ENCODE peak calls at places on chromosome 16, in five cellular contexts. M, B, Z, E and Q are unnamed samples.

GRCh38 chr16:10940501-10941079 is 1.7 kb downstream of the DEXI start:
- DNase-seq in M (no peak), B (no peak), Z (no peak), E (no peak), Q (no peak)

GRCh38 chr16:82796047-82796446 is 169.3 kb downstream of the CDH13 start:
- DNase-seq in M (no peak), B (no peak), Z (no peak), E (no peak), Q (no peak)

GRCh38 chr16:77574867-77575619 is 140.2 kb upstream of the ADAMTS18 start:
- DNase-seq in M (no peak), B (no peak), Z (no peak), E (no peak), Q (no peak)

GRCh38 chr16:67441289-67441753 is 10.4 kb downstream of the HSD11B2 start:
- DNase-seq in M (no peak), B (no peak), Z (no peak), E (peak), Q (no peak)

GRCh38 chr16:2828521-2828840 is 1.6 kb upstream of the ZG16B start:
- DNase-seq in M (no peak), B (no peak), Z (no peak), E (no peak), Q (no peak)

GRCh38 chr16:17229766-17230165 is 241.0 kb downstream of the XYLT1 start:
- DNase-seq in M (no peak), B (no peak), Z (no peak), E (no peak), Q (no peak)

GRCh38 chr16:84833142-84833495 is 13.3 kb downstream of the CRISPLD2 start:
- DNase-seq in M (no peak), B (no peak), Z (no peak), E (no peak), Q (no peak)

GRCh38 chr16:31876955-31877828 is 3.6 kb downstream of the ZNF267 start:
- DNase-seq in M (no peak), B (peak), Z (peak), E (no peak), Q (peak)

GRCh38 chr16:22122239-22122638 is 29.9 kb downstream of the VWA3A start:
- DNase-seq in M (no peak), B (no peak), Z (no peak), E (no peak), Q (no peak)

GRCh38 chr16:3152022-3152272 is 17.1 kb downstream of the ZNF213 start:
- DNase-seq in M (no peak), B (no peak), Z (no peak), E (no peak), Q (no peak)

GRCh38 chr16:86171329-86171728 is 272.4 kb downstream of the IRF8 start:
- DNase-seq in M (peak), B (peak), Z (no peak), E (no peak), Q (no peak)

GRCh38 chr16:11848842-11849241 is 2.5 kb downstream of the RSL1D1 start:
- DNase-seq in M (no peak), B (no peak), Z (no peak), E (no peak), Q (peak)

GRCh38 chr16:13471478-13471877 is 448.5 kb upstream of the ERCC4 start:
- DNase-seq in M (no peak), B (no peak), Z (no peak), E (no peak), Q (no peak)

GRCh38 chr16:70725912-70726828 is 40.3 kb upstream of the MTSS2 start:
- DNase-seq in M (peak), B (no peak), Z (no peak), E (peak), Q (no peak)

GRCh38 chr16:14475370-14476139 is 154.5 kb downstream of the PARN start:
- DNase-seq in M (no peak), B (no peak), Z (no peak), E (no peak), Q (peak)

DNA sequence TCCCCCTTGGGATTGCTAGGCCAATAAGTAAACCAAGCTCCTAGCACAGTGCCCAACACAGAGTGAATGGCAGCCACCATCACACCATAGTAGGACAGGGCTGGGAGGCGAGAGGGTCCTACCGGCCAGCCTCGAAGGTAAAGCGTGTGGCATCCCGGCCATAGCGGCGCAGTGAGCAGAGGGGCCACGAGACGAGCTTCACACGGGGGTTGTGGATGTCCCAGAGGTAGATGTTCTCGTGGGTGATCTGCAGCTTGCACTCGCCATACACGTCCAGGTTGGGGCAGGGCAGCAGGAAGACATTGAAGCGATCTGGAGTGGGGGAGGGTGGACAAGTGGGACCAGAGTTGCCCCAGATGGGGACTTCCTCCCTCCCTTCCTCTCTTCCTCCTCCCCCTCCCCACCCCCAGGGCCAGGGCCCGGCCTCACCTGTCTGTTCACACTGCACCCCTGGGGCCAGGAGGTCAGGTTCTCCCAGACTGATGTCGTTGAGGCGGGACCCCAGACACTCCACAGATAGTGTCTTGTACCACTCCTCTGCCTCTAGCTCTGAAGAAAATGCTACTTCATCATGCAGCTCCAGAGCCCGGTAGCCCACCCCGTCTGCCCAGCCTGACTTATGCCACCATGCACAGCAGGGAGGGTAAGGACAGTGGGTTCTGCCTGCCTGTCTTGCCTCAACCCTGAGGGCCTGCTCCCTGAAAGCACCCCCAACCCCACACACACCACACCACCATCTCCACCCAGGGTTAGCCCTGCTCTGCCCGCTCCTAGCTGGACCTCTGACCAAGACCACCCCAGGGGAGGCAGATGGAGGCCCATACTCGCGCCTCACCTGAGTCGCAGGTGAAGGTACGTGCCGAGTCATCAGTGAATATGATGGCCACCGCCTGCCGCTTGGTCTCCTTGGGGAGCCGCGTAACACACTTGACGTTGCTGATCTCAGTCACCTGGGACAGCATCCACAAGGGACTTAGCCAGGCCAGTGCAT is 11.3 kb downstream of the DOK4 start:
- DNase-seq in M (no peak), B (no peak), Z (no peak), E (no peak), Q (no peak)
- H3K4me3 ChIP-seq in M (no peak), B (no peak), Z (no peak), E (no peak), Q (no peak)

GRCh38 chr16:74304835-74305176 is 8.2 kb downstream of the PSMD7 start:
- DNase-seq in M (no peak), B (no peak), Z (no peak), E (no peak), Q (no peak)

GRCh38 chr16:74305286-74305685 is 8.7 kb downstream of the PSMD7 start:
- DNase-seq in M (no peak), B (no peak), Z (no peak), E (no peak), Q (no peak)

GRCh38 chr16:74305978-74306784 is 9.6 kb downstream of the PSMD7 start:
- DNase-seq in M (peak), B (no peak), Z (no peak), E (no peak), Q (no peak)

GRCh38 chr16:74302341-74302740 is 5.7 kb downstream of the PSMD7 start:
- DNase-seq in M (no peak), B (no peak), Z (no peak), E (no peak), Q (no peak)

DNA sequence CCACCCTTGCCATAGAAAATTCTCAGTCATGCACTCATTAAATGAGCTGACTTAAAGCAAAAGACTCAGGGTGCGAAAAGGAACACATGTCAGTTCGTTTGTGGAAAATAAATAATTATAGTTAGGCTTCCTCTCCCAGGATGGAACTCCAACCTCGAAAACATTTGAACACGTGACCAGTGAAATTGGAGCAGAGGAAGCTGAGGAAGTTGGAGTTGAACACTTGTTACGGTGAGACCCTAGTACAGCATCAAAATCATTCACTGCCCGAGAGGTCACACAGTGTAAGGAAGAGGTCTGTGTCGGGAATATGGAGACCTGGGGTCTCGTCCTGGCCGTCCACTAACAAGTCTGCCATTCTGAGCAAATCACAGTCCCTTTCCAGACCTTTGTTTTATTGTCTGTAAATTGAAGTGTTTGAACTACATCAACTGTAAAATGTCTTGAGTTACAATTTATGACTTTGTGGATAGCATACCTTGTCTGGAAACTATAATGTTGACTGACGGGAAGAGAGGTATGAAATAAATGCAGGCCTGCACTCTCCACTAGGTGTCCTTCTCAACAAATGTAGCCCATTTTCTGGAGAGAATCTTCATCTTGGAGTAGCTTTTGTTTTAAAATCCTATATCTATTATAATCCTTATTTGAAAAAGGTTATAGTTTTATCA is 7.7 kb downstream of the PSMD7 start:
- DNase-seq in M (no peak), B (no peak), Z (no peak), E (no peak), Q (peak)
- TF ChIP-seq CTCF in M (peak), B (peak), Z (peak), E (peak), Q (peak)

GRCh38 chr16:66409156-66409555 is 17.9 kb upstream of the BEAN1 start:
- DNase-seq in M (no peak), B (no peak), Z (no peak), E (no peak), Q (peak)

GRCh38 chr16:66405057-66405783 is 21.9 kb upstream of the BEAN1 start:
- DNase-seq in M (no peak), B (no peak), Z (no peak), E (no peak), Q (no peak)

GRCh38 chr16:66406534-66407368 is 20.3 kb upstream of the BEAN1 start:
- DNase-seq in M (peak), B (no peak), Z (no peak), E (peak), Q (peak)

GRCh38 chr16:66412182-66412581 is 14.9 kb upstream of the BEAN1 start:
- DNase-seq in M (no peak), B (no peak), Z (no peak), E (no peak), Q (no peak)

DNA sequence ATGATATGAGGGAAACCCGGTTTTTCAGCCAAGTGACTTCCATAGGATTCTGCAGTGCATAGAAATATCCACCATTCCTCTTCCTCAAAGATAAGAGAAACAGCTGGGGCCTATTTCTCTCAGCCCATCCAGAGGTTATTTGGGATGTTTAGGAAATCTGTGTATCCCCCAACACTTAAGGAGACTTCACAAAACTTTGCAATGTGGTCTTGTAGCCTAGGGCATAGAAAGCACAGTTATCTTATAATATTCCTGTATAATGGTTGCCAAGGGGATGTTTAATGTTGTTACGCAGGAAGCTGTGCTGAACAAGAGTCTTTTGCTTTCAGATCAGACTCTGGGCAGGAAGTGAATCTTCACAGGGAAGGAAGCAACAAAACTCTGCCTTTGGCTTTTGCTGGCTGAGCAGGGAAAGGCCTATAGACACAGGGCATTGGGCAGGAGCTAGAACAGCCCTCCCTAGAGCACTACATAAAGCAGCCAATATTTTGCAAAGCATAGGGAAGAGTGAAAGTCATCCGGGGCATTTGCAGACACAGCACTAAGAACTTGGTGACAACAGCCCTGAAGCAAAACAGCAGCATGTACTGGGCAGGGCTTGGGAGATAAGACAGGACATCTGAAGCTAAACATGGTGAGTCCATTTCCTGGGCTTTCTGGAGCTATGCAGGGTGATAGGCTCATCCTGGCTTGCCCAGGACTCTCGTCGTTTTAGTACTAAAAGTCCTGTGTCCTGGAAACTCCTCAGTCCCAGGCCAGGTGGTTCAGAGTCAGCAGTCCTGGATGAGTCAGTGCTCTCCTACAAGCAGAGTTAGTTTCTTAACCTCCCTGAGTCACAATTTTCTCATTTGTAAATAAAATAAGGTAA is 18.7 kb upstream of the BEAN1 start:
- DNase-seq in M (peak), B (peak), Z (no peak), E (no peak), Q (peak)
- H3K4me3 ChIP-seq in M (no peak), B (peak), Z (no peak), E (peak), Q (peak)

GRCh38 chr16:8907096-8907495 is 24.9 kb downstream of the LITAFD start:
- DNase-seq in M (no peak), B (no peak), Z (no peak), E (no peak), Q (no peak)

GRCh38 chr16:8903004-8903403 is 20.9 kb downstream of the LITAFD start:
- DNase-seq in M (no peak), B (no peak), Z (no peak), E (no peak), Q (no peak)

GRCh38 chr16:8904018-8904430 is 21.9 kb downstream of the LITAFD start:
- DNase-seq in M (no peak), B (no peak), Z (no peak), E (no peak), Q (no peak)

GRCh38 chr16:8905795-8906591 is 23.8 kb downstream of the LITAFD start:
- DNase-seq in M (no peak), B (no peak), Z (no peak), E (no peak), Q (no peak)

GRCh38 chr16:8905168-8905762 is 23.1 kb downstream of the LITAFD start:
- DNase-seq in M (peak), B (no peak), Z (no peak), E (no peak), Q (peak)
- TF ChIP-seq CTCF in M (peak), B (peak), Z (peak), E (peak), Q (peak)

GRCh38 chr16:89171216-89172170 is at the start of gene CDH15:
- DNase-seq in M (peak), B (peak), Z (peak), E (peak), Q (peak)
- H3K4me3 ChIP-seq in M (peak), B (peak), Z (no peak), E (peak), Q (no peak)

GRCh38 chr16:49441366-49441780 is 67.8 kb downstream of the C16orf78 start:
- DNase-seq in M (peak), B (no peak), Z (peak), E (no peak), Q (no peak)
- TF ChIP-seq CTCF in M (peak), B (no peak), Z (peak), E (peak), Q (no peak)

DNA sequence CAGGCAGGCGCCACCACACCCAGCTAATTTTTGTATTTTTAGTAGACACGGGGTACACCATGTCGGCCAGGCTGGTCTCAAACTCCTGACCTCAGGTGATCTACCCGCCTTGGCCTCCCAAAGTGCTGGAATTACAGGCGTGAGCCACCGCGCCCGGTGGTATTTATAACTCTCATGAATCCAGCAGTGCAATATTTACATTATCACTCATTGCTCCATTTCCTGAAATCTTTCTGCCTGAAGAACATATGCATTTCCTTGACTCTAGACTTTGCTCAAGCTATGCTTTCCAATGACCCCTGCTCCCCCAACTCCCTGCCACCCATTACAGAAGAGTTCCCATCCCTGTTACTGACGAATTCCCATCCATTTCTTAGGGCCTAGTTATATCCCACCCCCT is 19.7 kb upstream of the NDUFAB1 start:
- DNase-seq in M (no peak), B (no peak), Z (no peak), E (no peak), Q (peak)
- H3K4me3 ChIP-seq in M (no peak), B (no peak), Z (no peak), E (no peak), Q (no peak)

GRCh38 chr16:30650369-30651123 is at the start of gene PRR14:
- DNase-seq in M (peak), B (peak), Z (peak), E (peak), Q (peak)
- TF ChIP-seq CTCF in M (no peak), B (peak), Z (no peak), E (peak), Q (peak)

GRCh38 chr16:27236635-27237228 is 31.8 kb downstream of the NSMCE1 start:
- DNase-seq in M (no peak), B (no peak), Z (no peak), E (no peak), Q (no peak)
- H3K4me3 ChIP-seq in M (no peak), B (no peak), Z (no peak), E (no peak), Q (no peak)